ENCODE peak calls at places on chromosomes 11 and 22, in seven cellular contexts. W is psoas muscle, I is LNCaP clone FGC, J is nephron progenitor cell, O is GM12865, M is cardiac muscle cell, V is progenitor cell of endocrine pancreas. T is an unnamed sample.
A peak's percentile ranks its signal among the peaks of the same experiment; 100 is the strongest.

GRCh38 chr22:26610072-26610958 is 7.5 kb downstream of the CRYBB1 start:
- DNase-seq in W (no peak), I (no peak), J (no peak), O (peak; percentile 95), M (no peak), V (no peak), T (no peak)

GRCh38 chr11:119533462-119533861 is 110.5 kb upstream of the THY1 start:
- DNase-seq in W (no peak), I (no peak), J (no peak), O (no peak), M (no peak), V (no peak), T (no peak)

GRCh38 chr22:37010174-37010573 is 9.1 kb downstream of the TST start:
- DNase-seq in W (no peak), I (no peak), J (no peak), O (no peak), M (no peak), V (no peak), T (no peak)

GRCh38 chr11:122098223-122098980 is 17.6 kb downstream of the BLID start:
- DNase-seq in W (no peak), I (no peak), J (no peak), O (no peak), M (no peak), V (no peak), T (no peak)

GRCh38 chr11:91664521-91664920 is 560.1 kb upstream of the FAT3 start:
- DNase-seq in W (no peak), I (no peak), J (no peak), O (no peak), M (no peak), V (no peak), T (no peak)

GRCh38 chr11:71116435-71117040 is 135.8 kb downstream of the SHANK2 start:
- DNase-seq in W (no peak), I (no peak), J (no peak), O (peak; percentile 9), M (no peak), V (no peak), T (no peak)

GRCh38 chr22:43244803-43245527 is 58.0 kb upstream of the TTLL12 start:
- DNase-seq in W (no peak), I (no peak), J (peak; percentile 37), O (no peak), M (no peak), V (no peak), T (no peak)

GRCh38 chr11:114395776-114396175 is 4.5 kb downstream of the C11orf71 start:
- DNase-seq in W (no peak), I (no peak), J (no peak), O (no peak), M (no peak), V (no peak), T (no peak)

GRCh38 chr22:46902436-46902835 is 140.0 kb downstream of the TBC1D22A start:
- DNase-seq in W (no peak), I (no peak), J (no peak), O (no peak), M (peak; percentile 21), V (no peak), T (peak; percentile 60)

GRCh38 chr11:91293119-91293518 is 931.5 kb upstream of the FAT3 start:
- DNase-seq in W (no peak), I (no peak), J (no peak), O (no peak), M (no peak), V (no peak), T (no peak)

GRCh38 chr22:20305894-20306645 is 13.8 kb downstream of the DGCR6L start:
- DNase-seq in W (no peak), I (no peak), J (peak; percentile 3), O (no peak), M (no peak), V (no peak), T (no peak)

GRCh38 chr11:69640995-69641581 is at the start of gene CCND1:
- DNase-seq in W (peak; percentile 72), I (peak; percentile 81), J (peak; percentile 80), O (peak; percentile 54), M (peak; percentile 88), V (peak; percentile 69), T (peak; percentile 92)
- TF ChIP-seq CTCF in W (peak; percentile 10), I (peak; percentile 28), J (no peak), O (no peak), M (peak; percentile 25), V (peak; percentile 26), T (peak; percentile 41)

DNA sequence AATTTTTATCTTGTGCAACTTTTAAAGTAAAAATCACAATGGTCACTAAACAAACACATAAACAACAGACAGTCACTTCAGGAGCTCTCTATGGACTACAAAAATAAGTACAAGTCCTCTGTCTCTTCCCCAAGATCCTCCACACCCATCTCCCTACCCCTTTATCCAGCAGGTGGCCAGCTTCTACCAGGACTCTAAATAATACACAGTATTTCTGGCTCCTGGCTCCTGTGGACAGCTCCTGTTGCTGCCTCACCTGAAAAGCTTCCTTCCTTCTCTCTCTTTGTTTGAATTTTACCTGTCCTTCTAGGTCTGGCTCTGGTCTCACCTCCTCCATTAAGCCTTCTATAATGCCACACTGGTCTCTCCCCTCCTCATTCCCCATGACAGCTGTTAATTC is 86.1 kb downstream of the CLPB start:
- DNase-seq in W (no peak), I (no peak), J (no peak), O (no peak), M (no peak), V (no peak), T (no peak)
- TF ChIP-seq CTCF in W (no peak), I (peak; percentile 44), J (no peak), O (no peak), M (no peak), V (peak; percentile 14), T (no peak)

DNA sequence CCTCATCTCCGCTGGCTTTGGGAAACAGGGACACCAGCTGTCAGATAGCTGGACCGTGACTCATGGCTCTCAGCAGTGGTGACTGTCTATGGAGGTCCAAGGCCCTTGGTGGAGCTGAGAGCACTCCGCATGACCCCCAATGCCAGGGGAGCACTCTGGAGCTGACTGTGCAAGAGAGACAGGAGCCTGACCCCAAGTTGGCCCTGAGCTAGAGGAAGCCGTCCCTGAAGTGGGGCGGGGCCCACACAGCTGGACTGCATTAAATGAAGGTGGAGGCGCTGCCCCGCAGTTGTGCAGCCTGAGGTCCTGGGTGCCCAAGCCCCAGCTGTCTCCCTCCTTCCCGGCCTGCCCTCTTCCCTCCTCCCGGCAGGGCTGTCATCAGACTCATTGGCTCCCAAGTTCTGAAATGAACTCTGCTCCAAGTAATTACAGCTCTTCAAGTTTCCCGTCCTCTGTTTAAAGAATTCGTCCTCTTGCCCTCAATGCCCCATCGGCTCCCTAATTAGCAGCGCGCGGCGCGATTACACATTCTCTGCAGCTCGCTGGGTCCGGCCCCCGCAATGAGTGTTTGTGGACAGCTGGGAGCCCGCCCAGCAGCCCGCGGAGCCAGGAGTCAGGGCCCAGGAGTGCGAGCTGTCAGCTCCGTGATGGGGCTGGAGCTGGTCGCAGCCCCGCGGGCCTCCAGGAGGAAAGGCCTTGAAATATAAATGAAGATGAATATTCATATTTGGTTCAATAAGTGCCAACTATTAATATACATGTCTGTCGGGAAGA is 93.2 kb upstream of the LMO1 start:
- DNase-seq in W (peak; percentile 67), I (no peak), J (peak; percentile 67), O (no peak), M (no peak), V (no peak), T (no peak)
- TF ChIP-seq CTCF in W (no peak), I (no peak), J (no peak), O (no peak), M (no peak), V (no peak), T (no peak)

GRCh38 chr11:74299000-74299399 is 12.4 kb downstream of the P4HA3 start:
- DNase-seq in W (no peak), I (no peak), J (no peak), O (no peak), M (no peak), V (no peak), T (no peak)

GRCh38 chr11:74297484-74297883 is 14.0 kb downstream of the P4HA3 start:
- DNase-seq in W (no peak), I (no peak), J (no peak), O (no peak), M (no peak), V (no peak), T (no peak)
- TF ChIP-seq CTCF in W (no peak), I (no peak), J (no peak), O (no peak), M (no peak), V (no peak), T (no peak)

GRCh38 chr11:1453611-1454386 is 32.8 kb downstream of the MOB2 start:
- DNase-seq in W (no peak), I (peak; percentile 64), J (peak; percentile 50), O (peak; percentile 53), M (peak; percentile 64), V (no peak), T (no peak)
- TF ChIP-seq CTCF in W (peak; percentile 35), I (peak; percentile 96), J (no peak), O (peak; percentile 68), M (no peak), V (peak; percentile 49), T (peak; percentile 11)